ENCODE peak calls at places on chromosomes 5 and 9, in nine cellular contexts. One of them, this sample, is unnamed.

GRCh38 chr9:135290086-135290485 is 189.5 kb upstream of the PPP1R26 start:
- DNase-seq in WTC11: no peak
- DNase-seq in HEK293T: no peak
- DNase-seq in body of pancreas: peak
- DNase-seq in HT1080: no peak
- DNase-seq in erythroblast: no peak
- DNase-seq in HFFc6: no peak
- DNase-seq in NCI-H774: no peak
- DNase-seq in stomach: peak
- DNase-seq in this sample: no peak

GRCh38 chr9:104075801-104076753 is 18.0 kb upstream of the SMC2 start:
- DNase-seq in HT1080: peak
- DNase-seq in body of pancreas: no peak
- DNase-seq in stomach: no peak
- DNase-seq in HEK293T: no peak
- DNase-seq in HFFc6: peak
- DNase-seq in NCI-H774: no peak
- DNase-seq in erythroblast: peak
- DNase-seq in WTC11: no peak
- DNase-seq in this sample: no peak

GRCh38 chr9:129491486-129491855 is 129.4 kb downstream of the C9orf50 start:
- DNase-seq in body of pancreas: peak
- DNase-seq in HFFc6: no peak
- DNase-seq in NCI-H774: no peak
- DNase-seq in WTC11: no peak
- DNase-seq in HT1080: no peak
- DNase-seq in HEK293T: no peak
- DNase-seq in erythroblast: no peak
- DNase-seq in stomach: peak
- DNase-seq in this sample: no peak

GRCh38 chr9:77010527-77010926 is 8.9 kb upstream of the FOXB2 start:
- DNase-seq in WTC11: no peak
- DNase-seq in HT1080: no peak
- DNase-seq in erythroblast: no peak
- DNase-seq in NCI-H774: no peak
- DNase-seq in HFFc6: no peak
- DNase-seq in stomach: no peak
- DNase-seq in HEK293T: no peak
- DNase-seq in body of pancreas: no peak
- DNase-seq in this sample: no peak

GRCh38 chr9:4617752-4618151 is 44.3 kb upstream of the PLPP6 start:
- DNase-seq in NCI-H774: no peak
- DNase-seq in HEK293T: no peak
- DNase-seq in body of pancreas: no peak
- DNase-seq in stomach: no peak
- DNase-seq in WTC11: no peak
- DNase-seq in HT1080: no peak
- DNase-seq in HFFc6: no peak
- DNase-seq in erythroblast: no peak
- DNase-seq in this sample: no peak

GRCh38 chr5:143987751-143988560 is 176.0 kb downstream of the HMHB1 start:
- DNase-seq in stomach: no peak
- DNase-seq in body of pancreas: no peak
- DNase-seq in HT1080: no peak
- DNase-seq in WTC11: no peak
- DNase-seq in HEK293T: no peak
- DNase-seq in NCI-H774: no peak
- DNase-seq in HFFc6: no peak
- DNase-seq in erythroblast: no peak
- DNase-seq in this sample: no peak

GRCh38 chr9:27664136-27664819 is 91.0 kb upstream of the C9orf72 start:
- DNase-seq in erythroblast: no peak
- DNase-seq in NCI-H774: no peak
- DNase-seq in HFFc6: no peak
- DNase-seq in HEK293T: no peak
- DNase-seq in WTC11: no peak
- DNase-seq in body of pancreas: no peak
- DNase-seq in stomach: no peak
- DNase-seq in HT1080: no peak
- DNase-seq in this sample: no peak

GRCh38 chr5:170534941-170535340 is 31.1 kb downstream of the KCNIP1 start:
- DNase-seq in HEK293T: no peak
- DNase-seq in erythroblast: no peak
- DNase-seq in stomach: no peak
- DNase-seq in NCI-H774: no peak
- DNase-seq in HT1080: no peak
- DNase-seq in HFFc6: no peak
- DNase-seq in body of pancreas: no peak
- DNase-seq in WTC11: no peak
- DNase-seq in this sample: no peak

This sample was measured in activated CD8-positive, alpha-beta memory T cell treated with anti-CD3 and anti-CD28 coated beads for 48 hours.